ENCODE peak calls at places on chromosomes 16 and 17, in eight cellular contexts. One of them, this sample, is unnamed.
A peak's percentile ranks its signal among the peaks of the same experiment; 100 is the strongest.

GRCh38 chr17:59513934-59514841 is 51.2 kb upstream of the DHX40 start:
- DNase-seq in uterus: peak; percentile 48
- DNase-seq in mucosa of descending colon: peak; percentile 63
- DNase-seq in ovary: peak; percentile 91
- DNase-seq in lower lobe of right lung: peak; percentile 94
- DNase-seq in OCI-LY7: no peak
- DNase-seq in GM23338: no peak
- DNase-seq in thoracic aorta: no peak
- DNase-seq in this sample: peak; percentile 85

GRCh38 chr17:20216154-20216815 is 207.1 kb downstream of the SPECC1 start:
- DNase-seq in uterus: no peak
- DNase-seq in mucosa of descending colon: no peak
- DNase-seq in ovary: no peak
- DNase-seq in lower lobe of right lung: no peak
- DNase-seq in OCI-LY7: no peak
- DNase-seq in GM23338: no peak
- DNase-seq in thoracic aorta: no peak
- DNase-seq in this sample: no peak

GRCh38 chr17:55089251-55089650 is 120.7 kb downstream of the STXBP4 start:
- DNase-seq in uterus: no peak
- DNase-seq in mucosa of descending colon: no peak
- DNase-seq in ovary: no peak
- DNase-seq in lower lobe of right lung: no peak
- DNase-seq in OCI-LY7: no peak
- DNase-seq in GM23338: no peak
- DNase-seq in thoracic aorta: no peak
- DNase-seq in this sample: no peak

GRCh38 chr16:84086357-84086756 is 30.4 kb downstream of the MBTPS1 start:
- DNase-seq in uterus: no peak
- DNase-seq in mucosa of descending colon: no peak
- DNase-seq in ovary: no peak
- DNase-seq in lower lobe of right lung: no peak
- DNase-seq in OCI-LY7: no peak
- DNase-seq in GM23338: no peak
- DNase-seq in thoracic aorta: no peak
- DNase-seq in this sample: no peak

GRCh38 chr17:21602176-21602575 is 90.1 kb upstream of the KCNJ18 start:
- DNase-seq in uterus: no peak
- DNase-seq in mucosa of descending colon: no peak
- DNase-seq in ovary: no peak
- DNase-seq in lower lobe of right lung: no peak
- DNase-seq in OCI-LY7: no peak
- DNase-seq in GM23338: no peak
- DNase-seq in thoracic aorta: no peak
- DNase-seq in this sample: no peak

GRCh38 chr17:15944720-15945492 is at the start of gene ADORA2B:
- DNase-seq in uterus: no peak
- DNase-seq in mucosa of descending colon: peak; percentile 78
- DNase-seq in ovary: peak; percentile 36
- DNase-seq in lower lobe of right lung: peak; percentile 82
- DNase-seq in OCI-LY7: no peak
- DNase-seq in GM23338: peak; percentile 83
- DNase-seq in thoracic aorta: no peak
- DNase-seq in this sample: no peak

GRCh38 chr16:83826146-83826913 is 18.6 kb downstream of the HSBP1 start:
- DNase-seq in uterus: peak; percentile 85
- DNase-seq in mucosa of descending colon: peak; percentile 78
- DNase-seq in ovary: peak; percentile 88
- DNase-seq in lower lobe of right lung: peak; percentile 90
- DNase-seq in OCI-LY7: peak; percentile 74
- DNase-seq in GM23338: peak; percentile 89
- DNase-seq in thoracic aorta: peak; percentile 47
- DNase-seq in this sample: peak; percentile 83

GRCh38 chr17:79601604-79602420 is 9.0 kb downstream of the RBFOX3 start:
- DNase-seq in uterus: no peak
- DNase-seq in mucosa of descending colon: no peak
- DNase-seq in ovary: no peak
- DNase-seq in lower lobe of right lung: no peak
- DNase-seq in OCI-LY7: no peak
- DNase-seq in GM23338: no peak
- DNase-seq in thoracic aorta: no peak
- DNase-seq in this sample: no peak

GRCh38 chr16:69276143-69277115 is 34.7 kb upstream of the VPS4A start:
- DNase-seq in uterus: peak; percentile 85
- DNase-seq in mucosa of descending colon: no peak
- DNase-seq in ovary: peak; percentile 66
- DNase-seq in lower lobe of right lung: no peak
- DNase-seq in OCI-LY7: no peak
- DNase-seq in GM23338: no peak
- DNase-seq in thoracic aorta: peak; percentile 30
- DNase-seq in this sample: peak; percentile 97

GRCh38 chr17:507441-507840 is 154.8 kb upstream of the RPH3AL start:
- DNase-seq in uterus: no peak
- DNase-seq in mucosa of descending colon: no peak
- DNase-seq in ovary: no peak
- DNase-seq in lower lobe of right lung: no peak
- DNase-seq in OCI-LY7: no peak
- DNase-seq in GM23338: no peak
- DNase-seq in thoracic aorta: no peak
- DNase-seq in this sample: no peak

GRCh38 chr16:50810241-50810965 is 68.5 kb downstream of the CYLD start:
- DNase-seq in uterus: no peak
- DNase-seq in mucosa of descending colon: no peak
- DNase-seq in ovary: no peak
- DNase-seq in lower lobe of right lung: no peak
- DNase-seq in OCI-LY7: no peak
- DNase-seq in GM23338: no peak
- DNase-seq in thoracic aorta: no peak
- DNase-seq in this sample: no peak

GRCh38 chr16:56222482-56222997 is 31.3 kb downstream of the GNAO1 start:
- DNase-seq in uterus: no peak
- DNase-seq in mucosa of descending colon: no peak
- DNase-seq in ovary: no peak
- DNase-seq in lower lobe of right lung: no peak
- DNase-seq in OCI-LY7: no peak
- DNase-seq in GM23338: peak; percentile 39
- DNase-seq in thoracic aorta: no peak
- DNase-seq in this sample: no peak

GRCh38 chr17:82468692-82469091 is 10.2 kb downstream of the NARF start:
- DNase-seq in uterus: no peak
- DNase-seq in mucosa of descending colon: no peak
- DNase-seq in ovary: no peak
- DNase-seq in lower lobe of right lung: no peak
- DNase-seq in OCI-LY7: no peak
- DNase-seq in GM23338: no peak
- DNase-seq in thoracic aorta: no peak
- DNase-seq in this sample: no peak

GRCh38 chr16:83113317-83113716 is 486.5 kb downstream of the CDH13 start:
- DNase-seq in uterus: no peak
- DNase-seq in mucosa of descending colon: no peak
- DNase-seq in ovary: no peak
- DNase-seq in lower lobe of right lung: no peak
- DNase-seq in OCI-LY7: peak; percentile 71
- DNase-seq in GM23338: peak; percentile 66
- DNase-seq in thoracic aorta: no peak
- DNase-seq in this sample: no peak

GRCh38 chr16:19666451-19666850 is 51.6 kb downstream of the KNOP1 start:
- DNase-seq in uterus: no peak
- DNase-seq in mucosa of descending colon: no peak
- DNase-seq in ovary: no peak
- DNase-seq in lower lobe of right lung: no peak
- DNase-seq in OCI-LY7: no peak
- DNase-seq in GM23338: no peak
- DNase-seq in thoracic aorta: no peak
- DNase-seq in this sample: no peak

GRCh38 chr17:7856081-7856791 is 1.1 kb downstream of the NAA38 start:
- DNase-seq in uterus: peak; percentile 76
- DNase-seq in mucosa of descending colon: peak; percentile 79
- DNase-seq in ovary: peak; percentile 69
- DNase-seq in lower lobe of right lung: peak; percentile 66
- DNase-seq in OCI-LY7: peak; percentile 56
- DNase-seq in GM23338: no peak
- DNase-seq in thoracic aorta: no peak
- DNase-seq in this sample: no peak

GRCh38 chr16:10922328-10923145 is 19.7 kb downstream of the DEXI start:
- DNase-seq in uterus: no peak
- DNase-seq in mucosa of descending colon: peak; percentile 58
- DNase-seq in ovary: peak; percentile 58
- DNase-seq in lower lobe of right lung: peak; percentile 87
- DNase-seq in OCI-LY7: no peak
- DNase-seq in GM23338: no peak
- DNase-seq in thoracic aorta: peak; percentile 82
- DNase-seq in this sample: no peak

GRCh38 chr16:49019081-49019633 is 262.5 kb downstream of the CBLN1 start:
- DNase-seq in uterus: no peak
- DNase-seq in mucosa of descending colon: no peak
- DNase-seq in ovary: no peak
- DNase-seq in lower lobe of right lung: no peak
- DNase-seq in OCI-LY7: no peak
- DNase-seq in GM23338: peak; percentile 49
- DNase-seq in thoracic aorta: no peak
- DNase-seq in this sample: peak; percentile 61

GRCh38 chr16:11323551-11324336 is 21.5 kb upstream of the RMI2 start:
- DNase-seq in uterus: no peak
- DNase-seq in mucosa of descending colon: no peak
- DNase-seq in ovary: no peak
- DNase-seq in lower lobe of right lung: no peak
- DNase-seq in OCI-LY7: no peak
- DNase-seq in GM23338: no peak
- DNase-seq in thoracic aorta: no peak
- DNase-seq in this sample: no peak

GRCh38 chr16:20844054-20844453 is 37.7 kb downstream of the REXO5 start:
- DNase-seq in uterus: no peak
- DNase-seq in mucosa of descending colon: no peak
- DNase-seq in ovary: no peak
- DNase-seq in lower lobe of right lung: no peak
- DNase-seq in OCI-LY7: no peak
- DNase-seq in GM23338: no peak
- DNase-seq in thoracic aorta: no peak
- DNase-seq in this sample: no peak

GRCh38 chr17:35460354-35460851 is 11.8 kb upstream of the SLFN13 start:
- DNase-seq in uterus: peak; percentile 17
- DNase-seq in mucosa of descending colon: peak; percentile 91
- DNase-seq in ovary: no peak
- DNase-seq in lower lobe of right lung: peak; percentile 87
- DNase-seq in OCI-LY7: peak; percentile 74
- DNase-seq in GM23338: peak; percentile 95
- DNase-seq in thoracic aorta: no peak
- DNase-seq in this sample: no peak

GRCh38 chr17:82754297-82755208 is 2.7 kb downstream of the TBCD start:
- DNase-seq in uterus: no peak
- DNase-seq in mucosa of descending colon: no peak
- DNase-seq in ovary: no peak
- DNase-seq in lower lobe of right lung: peak; percentile 24
- DNase-seq in OCI-LY7: peak; percentile 52
- DNase-seq in GM23338: peak; percentile 89
- DNase-seq in thoracic aorta: no peak
- DNase-seq in this sample: no peak

GRCh38 chr16:85583491-85584181 is 29.5 kb upstream of the GSE1 start:
- DNase-seq in uterus: no peak
- DNase-seq in mucosa of descending colon: no peak
- DNase-seq in ovary: no peak
- DNase-seq in lower lobe of right lung: no peak
- DNase-seq in OCI-LY7: no peak
- DNase-seq in GM23338: no peak
- DNase-seq in thoracic aorta: no peak
- DNase-seq in this sample: no peak

DNA sequence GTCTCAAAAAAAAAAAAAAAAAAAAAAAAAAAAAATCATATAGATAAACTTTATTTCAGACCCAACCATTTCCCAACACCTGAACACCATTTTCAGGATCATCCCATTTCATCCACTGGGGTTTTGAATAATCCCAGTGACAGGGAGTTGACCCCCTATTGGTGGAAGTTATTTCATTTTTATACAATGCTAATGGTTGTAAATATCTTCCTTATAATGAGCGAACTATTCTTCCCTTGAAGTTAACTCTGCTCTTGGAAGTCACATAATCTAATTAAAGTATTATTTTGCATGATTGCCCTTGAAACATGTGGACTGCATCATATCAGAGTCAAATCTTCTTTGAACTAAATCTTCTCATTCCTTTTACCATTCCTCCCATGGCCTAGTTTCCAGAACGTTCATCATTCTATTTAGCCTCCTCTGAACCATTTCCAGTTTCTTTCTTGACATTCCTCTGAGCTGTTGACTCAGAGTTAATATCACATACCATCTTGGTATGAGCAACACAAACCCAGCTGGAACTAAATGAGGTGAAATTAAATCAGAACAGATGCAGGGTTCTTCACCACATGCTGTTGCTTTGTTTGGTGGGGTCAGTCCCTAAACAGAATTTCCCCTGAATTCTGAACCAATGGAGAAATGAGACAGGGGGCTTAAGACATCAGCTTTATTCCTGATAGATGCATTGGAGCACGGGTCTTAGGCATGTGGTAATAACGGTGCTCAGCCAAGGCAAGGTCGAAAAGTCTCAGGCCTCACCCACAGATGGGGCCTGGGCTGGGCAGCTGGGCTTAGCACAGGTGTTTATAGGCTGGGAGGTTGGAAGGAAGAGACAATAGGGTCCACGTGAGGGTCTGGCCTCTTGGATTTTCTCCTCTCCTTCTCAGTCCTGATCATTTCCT is 8.9 kb downstream of the HSD17B2 start:
- DNase-seq in uterus: no peak
- DNase-seq in mucosa of descending colon: no peak
- DNase-seq in ovary: no peak
- DNase-seq in lower lobe of right lung: no peak
- DNase-seq in OCI-LY7: no peak
- DNase-seq in GM23338: no peak
- DNase-seq in thoracic aorta: no peak
- DNase-seq in this sample: peak; percentile 99
- TF ChIP-seq CTCF in uterus: no peak
- TF ChIP-seq CTCF in mucosa of descending colon: no peak
- TF ChIP-seq CTCF in ovary: no peak
- TF ChIP-seq CTCF in lower lobe of right lung: no peak
- TF ChIP-seq CTCF in OCI-LY7: no peak
- TF ChIP-seq CTCF in GM23338: no peak
- TF ChIP-seq CTCF in thoracic aorta: no peak
- TF ChIP-seq CTCF in this sample: no peak

GRCh38 chr16:8959921-8960787 is 3.6 kb downstream of the USP7 start:
- DNase-seq in uterus: no peak
- DNase-seq in mucosa of descending colon: no peak
- DNase-seq in ovary: no peak
- DNase-seq in lower lobe of right lung: no peak
- DNase-seq in OCI-LY7: peak; percentile 49
- DNase-seq in GM23338: peak; percentile 54
- DNase-seq in thoracic aorta: no peak
- DNase-seq in this sample: no peak
- H3K4me3 ChIP-seq in uterus: peak overlapping the region; percentile 3
- H3K4me3 ChIP-seq in mucosa of descending colon: no peak overlapping the region
- H3K4me3 ChIP-seq in ovary: no peak overlapping the region
- H3K4me3 ChIP-seq in lower lobe of right lung: peak overlapping the region; percentile 19
- H3K4me3 ChIP-seq in OCI-LY7: peak overlapping the region; percentile 84
- H3K4me3 ChIP-seq in GM23338: peak overlapping the region; percentile 94
- H3K4me3 ChIP-seq in thoracic aorta: peak overlapping the region; percentile 89
- H3K4me3 ChIP-seq in this sample: no peak overlapping the region

GRCh38 chr16:17053536-17054160 is 417.1 kb downstream of the XYLT1 start:
- DNase-seq in uterus: no peak
- DNase-seq in mucosa of descending colon: no peak
- DNase-seq in ovary: no peak
- DNase-seq in lower lobe of right lung: no peak
- DNase-seq in OCI-LY7: peak; percentile 18
- DNase-seq in GM23338: peak; percentile 46
- DNase-seq in thoracic aorta: no peak
- DNase-seq in this sample: no peak
- TF ChIP-seq CTCF in uterus: no peak
- TF ChIP-seq CTCF in mucosa of descending colon: no peak
- TF ChIP-seq CTCF in ovary: no peak
- TF ChIP-seq CTCF in lower lobe of right lung: no peak
- TF ChIP-seq CTCF in OCI-LY7: peak; percentile 63
- TF ChIP-seq CTCF in GM23338: peak; percentile 68
- TF ChIP-seq CTCF in thoracic aorta: no peak
- TF ChIP-seq CTCF in this sample: no peak

GRCh38 chr17:45895969-45896793 is 1.8 kb downstream of the MAPT start:
- DNase-seq in uterus: no peak
- DNase-seq in mucosa of descending colon: no peak
- DNase-seq in ovary: no peak
- DNase-seq in lower lobe of right lung: no peak
- DNase-seq in OCI-LY7: no peak
- DNase-seq in GM23338: peak; percentile 46
- DNase-seq in thoracic aorta: no peak
- DNase-seq in this sample: no peak
- H3K4me3 ChIP-seq in uterus: no peak overlapping the region
- H3K4me3 ChIP-seq in mucosa of descending colon: no peak overlapping the region
- H3K4me3 ChIP-seq in ovary: peak overlapping the region; percentile 60
- H3K4me3 ChIP-seq in lower lobe of right lung: peak overlapping the region; percentile 84
- H3K4me3 ChIP-seq in OCI-LY7: no peak overlapping the region
- H3K4me3 ChIP-seq in GM23338: peak overlapping the region; percentile 85
- H3K4me3 ChIP-seq in thoracic aorta: peak overlapping the region; percentile 99
- H3K4me3 ChIP-seq in this sample: no peak overlapping the region